ENCODE peak calls at places on chromosomes 5 and 9, in ten cellular contexts. J is RWPE1, H is mesothelial cell of epicardium, K is fibroblast of lung, S is vagina, P is A549, F is HFF-Myc, I is cardiac fibroblast, D is neural crest cell, G is lower leg skin. L is an unnamed sample.

GRCh38 chr9:88927510-88927909 is 63.8 kb upstream of the S1PR3 start:
- DNase-seq in J (no peak), H (no peak), K (no peak), S (no peak), P (no peak), F (no peak), I (no peak), D (no peak), G (no peak), L (no peak)

GRCh38 chr9:127417130-127418036 is 6.8 kb upstream of the ZNF79 start:
- DNase-seq in J (peak; percentile 93), H (no peak), K (peak; percentile 49), S (no peak), P (no peak), F (peak; percentile 86), I (no peak), D (no peak), G (peak; percentile 46), L (no peak)

GRCh38 chr9:31336841-31337240 is 1047.6 kb upstream of the ACO1 start:
- DNase-seq in J (no peak), H (no peak), K (no peak), S (no peak), P (no peak), F (no peak), I (no peak), D (no peak), G (no peak), L (no peak)

GRCh38 chr5:180436936-180437335 is 57.2 kb upstream of the CNOT6 start:
- DNase-seq in J (no peak), H (no peak), K (no peak), S (no peak), P (no peak), F (no peak), I (no peak), D (no peak), G (no peak), L (no peak)

GRCh38 chr9:102237520-102237919 is 499.1 kb upstream of the GRIN3A start:
- DNase-seq in J (no peak), H (no peak), K (no peak), S (no peak), P (no peak), F (no peak), I (no peak), D (no peak), G (no peak), L (no peak)

GRCh38 chr5:59673438-59674058 is 220.0 kb downstream of the PDE4D start:
- DNase-seq in J (peak; percentile 48), H (no peak), K (peak; percentile 72), S (no peak), P (peak; percentile 14), F (peak; percentile 44), I (peak; percentile 75), D (no peak), G (no peak), L (no peak)

GRCh38 chr9:114484215-114484853 is 20.9 kb downstream of the WHRN start:
- DNase-seq in J (no peak), H (no peak), K (no peak), S (no peak), P (no peak), F (no peak), I (no peak), D (no peak), G (no peak), L (no peak)

GRCh38 chr9:135471751-135472640 is 7.6 kb upstream of the PPP1R26 start:
- DNase-seq in J (no peak), H (no peak), K (no peak), S (no peak), P (no peak), F (no peak), I (no peak), D (peak; percentile 41), G (no peak), L (no peak)

GRCh38 chr5:177491429-177491945 is 5.9 kb downstream of the PDLIM7 start:
- DNase-seq in J (no peak), H (peak; percentile 67), K (no peak), S (no peak), P (peak; percentile 78), F (no peak), I (peak; percentile 39), D (peak; percentile 75), G (no peak), L (peak; percentile 97)

GRCh38 chr5:147310059-147310704 is 75.4 kb downstream of the STK32A start:
- DNase-seq in J (peak; percentile 84), H (no peak), K (peak; percentile 22), S (no peak), P (peak; percentile 47), F (peak; percentile 10), I (peak; percentile 72), D (no peak), G (peak; percentile 24), L (no peak)

GRCh38 chr9:111959468-111959941 is 62.9 kb downstream of the UGCG start:
- DNase-seq in J (peak; percentile 94), H (no peak), K (peak; percentile 82), S (no peak), P (peak; percentile 75), F (no peak), I (peak; percentile 99), D (no peak), G (peak; percentile 83), L (no peak)

GRCh38 chr5:75167345-75167744 is 69.3 kb downstream of the ANKRD31 start:
- DNase-seq in J (peak; percentile 34), H (no peak), K (no peak), S (no peak), P (peak; percentile 31), F (no peak), I (peak; percentile 10), D (no peak), G (no peak), L (no peak)
- TF ChIP-seq CTCF in J (no peak), H (peak; percentile 54), K (peak; percentile 21), S (no peak), P (no peak), F (peak; percentile 32), I (peak; percentile 29), D (peak; percentile 46), G (no peak), L (peak; percentile 69)

GRCh38 chr9:95115104-95115503 is 202.4 kb downstream of the FANCC start:
- DNase-seq in J (no peak), H (no peak), K (no peak), S (no peak), P (no peak), F (no peak), I (no peak), D (no peak), G (no peak), L (no peak)

GRCh38 chr9:95112436-95113280 is 204.9 kb downstream of the FANCC start:
- DNase-seq in J (no peak), H (no peak), K (no peak), S (no peak), P (no peak), F (no peak), I (no peak), D (no peak), G (no peak), L (no peak)

GRCh38 chr9:95116820-95117204 is 200.7 kb downstream of the FANCC start:
- DNase-seq in J (no peak), H (no peak), K (no peak), S (no peak), P (no peak), F (no peak), I (no peak), D (no peak), G (no peak), L (no peak)

GRCh38 chr9:95111716-95112115 is 205.8 kb downstream of the FANCC start:
- DNase-seq in J (no peak), H (no peak), K (no peak), S (no peak), P (no peak), F (no peak), I (no peak), D (no peak), G (no peak), L (no peak)

GRCh38 chr9:95116002-95116819 is 201.3 kb downstream of the FANCC start:
- DNase-seq in J (no peak), H (no peak), K (no peak), S (no peak), P (no peak), F (no peak), I (no peak), D (no peak), G (no peak), L (no peak)
- TF ChIP-seq CTCF in J (no peak), H (no peak), K (peak; percentile 47), S (no peak), P (peak; percentile 30), F (peak; percentile 15), I (peak; percentile 26), D (peak; percentile 44), G (no peak), L (no peak)

DNA sequence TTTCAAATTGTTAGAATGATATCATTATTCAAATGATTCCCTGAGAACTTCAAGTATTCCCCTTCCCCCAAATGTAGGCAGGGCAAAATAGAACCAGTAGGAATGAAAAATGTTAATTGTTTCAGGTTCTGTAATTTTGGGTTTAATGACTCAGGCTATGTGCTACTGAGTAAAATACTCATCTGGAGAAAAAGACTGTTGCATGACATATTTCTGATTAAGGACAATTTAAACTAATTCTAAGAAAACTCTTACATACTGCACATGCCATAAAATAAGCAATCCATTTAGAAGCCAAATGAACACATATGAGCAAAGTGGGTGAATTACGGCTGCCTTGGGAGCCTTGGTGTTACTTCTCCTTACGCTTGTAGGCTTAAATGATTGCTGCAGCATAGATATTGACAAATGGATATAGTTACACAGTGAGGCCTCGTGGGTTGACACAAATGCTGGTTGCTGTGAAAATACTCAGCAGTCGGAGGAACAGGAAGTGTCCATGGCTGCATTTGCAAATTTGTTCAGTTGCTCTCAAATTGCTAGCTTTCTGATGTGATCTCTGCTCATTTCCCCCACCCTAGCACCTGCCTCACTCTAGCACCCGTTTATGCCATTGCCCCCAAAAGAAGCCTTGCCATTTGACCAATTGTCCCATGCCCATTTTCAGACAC is 174.9 kb upstream of the DMAC1 start:
- DNase-seq in J (no peak), H (no peak), K (no peak), S (no peak), P (no peak), F (no peak), I (no peak), D (no peak), G (no peak), L (no peak)
- TF ChIP-seq CTCF in J (no peak), H (no peak), K (no peak), S (no peak), P (no peak), F (no peak), I (no peak), D (no peak), G (no peak), L (no peak)

DNA sequence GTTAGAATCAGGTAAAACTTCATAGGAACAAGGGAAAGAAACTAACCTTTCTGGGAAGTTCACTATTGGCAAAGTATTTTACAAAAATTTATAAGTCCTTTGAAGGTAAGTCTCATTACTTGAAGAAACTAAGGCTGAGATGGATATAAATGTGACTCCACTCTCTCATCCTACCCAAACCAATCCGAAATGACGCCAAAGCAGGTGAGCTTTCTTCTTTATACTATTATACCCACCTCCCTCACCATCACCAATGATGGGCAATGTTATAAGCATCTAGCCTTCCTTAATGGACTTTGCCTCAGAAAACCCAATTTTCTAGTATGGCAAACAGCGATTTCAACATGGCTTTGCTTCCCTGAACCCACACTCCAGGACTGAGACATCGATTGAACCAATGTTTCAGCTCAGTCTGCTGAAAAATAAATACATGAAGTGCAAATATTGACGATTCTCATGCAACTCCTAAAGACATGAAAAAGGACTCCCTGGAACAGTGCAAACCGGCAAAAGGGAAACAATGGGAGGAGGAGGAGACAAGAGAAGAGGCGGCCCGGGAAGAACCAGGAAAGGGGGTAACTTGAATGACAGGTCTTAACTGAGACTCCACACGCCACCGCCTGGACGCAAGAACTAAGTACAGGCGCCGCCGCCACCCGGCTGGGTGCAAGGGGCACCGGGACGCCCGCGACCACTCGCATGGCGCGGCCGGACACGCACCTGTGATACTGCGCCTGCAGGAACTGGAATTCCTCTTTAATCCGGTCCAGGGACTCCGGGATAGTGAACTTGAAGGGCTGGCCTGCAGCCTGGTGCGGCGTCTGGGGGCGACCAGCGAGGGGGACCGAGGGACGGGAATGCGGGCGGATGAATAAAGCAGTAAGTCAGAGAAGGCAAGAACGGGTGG is 2.5 kb downstream of the TLE1 start:
- DNase-seq in J (peak; percentile 90), H (peak; percentile 64), K (peak; percentile 90), S (peak; percentile 94), P (peak; percentile 87), F (no peak), I (peak; percentile 89), D (peak; percentile 76), G (peak; percentile 82), L (peak; percentile 83)
- TF ChIP-seq CTCF in J (peak; percentile 97), H (peak; percentile 55), K (peak; percentile 54), S (peak; percentile 66), P (peak; percentile 68), F (peak; percentile 49), I (peak; percentile 45), D (peak; percentile 76), G (peak; percentile 63), L (peak; percentile 64)